ENCODE peak calls at places on chromosomes 13 and 19, in seven cellular contexts. N is AML-193; R is endodermal cell; L is COR-L47; S is NAMALWA; P is activated CD4-positive, alpha-beta memory T cell treated with anti-CD3 and anti-CD28 coated beads for 36 hours; Z is M059J. Y is an unnamed sample.

GRCh38 chr13:109101550-109102144 is 472.2 kb downstream of the MYO16 start:
- DNase-seq in R (no peak), L (no peak), N (no peak), P (no peak), S (no peak), Z (no peak), Y (no peak)

GRCh38 chr13:42266464-42266863 is 5.5 kb upstream of the AKAP11 start:
- DNase-seq in S (no peak), L (no peak), N (no peak), Z (peak), P (no peak), R (no peak), Y (no peak)

GRCh38 chr19:38837656-38838121 is 6.1 kb upstream of the ECH1 start:
- DNase-seq in Z (peak), N (no peak), S (no peak), L (no peak), R (no peak), P (no peak), Y (no peak)

GRCh38 chr19:12806242-12807131 is at the start of gene RNASEH2A:
- DNase-seq in Z (peak), S (peak), R (peak), P (peak), L (peak), N (peak), Y (peak)

GRCh38 chr13:22793598-22794134 is 387.1 kb upstream of the SGCG start:
- DNase-seq in P (no peak), N (no peak), R (peak), L (no peak), Z (peak), S (no peak), Y (peak)

GRCh38 chr13:40549500-40550094 is 116.8 kb downstream of the FOXO1 start:
- DNase-seq in R (no peak), S (no peak), L (no peak), N (no peak), Z (peak), P (no peak), Y (no peak)

GRCh38 chr13:103539265-103539664 is 473.0 kb upstream of the SLC10A2 start:
- DNase-seq in R (peak), L (peak), P (no peak), S (peak), Z (no peak), N (no peak), Y (no peak)

GRCh38 chr19:5863030-5863665 is 7.2 kb downstream of the FUT5 start:
- DNase-seq in L (no peak), N (no peak), S (no peak), P (no peak), Z (no peak), R (no peak), Y (no peak)

GRCh38 chr13:45879666-45880065 is 28.1 kb upstream of the SIAH3 start:
- DNase-seq in Z (peak), N (no peak), R (peak), S (peak), L (peak), P (no peak), Y (no peak)

GRCh38 chr19:38653028-38653571 is 5.7 kb downstream of the ACTN4 start:
- DNase-seq in R (no peak), S (no peak), L (no peak), P (no peak), N (no peak), Z (peak), Y (no peak)

GRCh38 chr13:94950303-94950702 is 238.0 kb upstream of the SOX21 start:
- DNase-seq in Z (no peak), P (no peak), N (no peak), S (no peak), L (no peak), R (peak), Y (no peak)

GRCh38 chr13:92362717-92363116 is 863.9 kb upstream of the GPC6 start:
- DNase-seq in S (no peak), Z (no peak), P (no peak), L (no peak), R (no peak), N (no peak), Y (no peak)

GRCh38 chr19:36079389-36079788 is 24.7 kb downstream of the WDR62 start:
- DNase-seq in N (no peak), S (no peak), L (no peak), P (no peak), R (no peak), Z (no peak), Y (no peak)

GRCh38 chr19:39826311-39826945 is 7.5 kb downstream of the DYRK1B start:
- DNase-seq in L (no peak), S (no peak), R (no peak), Z (no peak), N (no peak), P (no peak), Y (no peak)

GRCh38 chr13:58630794-58631193 is 999.2 kb downstream of the PCDH17 start:
- DNase-seq in R (no peak), S (no peak), N (no peak), P (no peak), Z (no peak), L (no peak), Y (no peak)

GRCh38 chr19:2627319-2627829 is 75.1 kb downstream of the GNG7 start:
- DNase-seq in Z (peak), S (peak), L (peak), P (peak), N (no peak), R (no peak), Y (peak)

GRCh38 chr19:52689804-52690394 is 44.9 kb downstream of the ZNF611 start:
- DNase-seq in S (no peak), Z (peak), R (peak), L (no peak), P (peak), N (no peak), Y (no peak)

GRCh38 chr13:34469212-34469983 is 472.7 kb upstream of the NBEA start:
- DNase-seq in R (no peak), Z (peak), N (no peak), L (peak), S (no peak), P (no peak), Y (no peak)

GRCh38 chr19:14375055-14375581 is 6.1 kb upstream of the ADGRE5 start:
- DNase-seq in R (no peak), S (peak), P (peak), N (peak), L (no peak), Z (no peak), Y (no peak)

GRCh38 chr19:34217952-34218817 is 36.2 kb upstream of the GARRE1 start:
- DNase-seq in S (peak), R (no peak), P (peak), L (peak), Z (peak), N (peak), Y (peak)